ENCODE peak calls at places on chromosome 20, in four cellular contexts. L, K, N and Y are unnamed samples.

GRCh38 chr20:62603021-62603906 is 39.0 kb upstream of the SLCO4A1 start:
- DNase-seq in N (no peak), L (no peak), K (no peak), Y (peak; percentile 96)

GRCh38 chr20:20546402-20546801 is 166.0 kb downstream of the RALGAPA2 start:
- DNase-seq in K (no peak), N (no peak), L (no peak), Y (no peak)

GRCh38 chr20:22890605-22891300 is 144.4 kb upstream of the SSTR4 start:
- DNase-seq in N (no peak), K (no peak), L (no peak), Y (no peak)

GRCh38 chr20:48789781-48790544 is 37.8 kb downstream of the PREX1 start:
- DNase-seq in L (no peak), K (no peak), N (no peak), Y (no peak)

GRCh38 chr20:37414133-37414532 is 68.2 kb downstream of the SRC start:
- DNase-seq in K (no peak), N (no peak), L (no peak), Y (no peak)

GRCh38 chr20:14820771-14821170 is 483.4 kb upstream of the FLRT3 start:
- DNase-seq in N (no peak), K (no peak), L (no peak), Y (no peak)

GRCh38 chr20:47278907-47279348 is 77.6 kb downstream of the ZMYND8 start:
- DNase-seq in K (no peak), N (peak; percentile 68), L (no peak), Y (no peak)

GRCh38 chr20:62159835-62160234 is 16.3 kb downstream of the SS18L1 start:
- DNase-seq in L (no peak), N (peak; percentile 86), K (peak; percentile 50), Y (no peak)

GRCh38 chr20:44788706-44789456 is 21.5 kb downstream of the RIMS4 start:
- DNase-seq in L (no peak), K (no peak), N (no peak), Y (no peak)

GRCh38 chr20:56439784-56440291 is 27.8 kb downstream of the CASS4 start:
- DNase-seq in N (no peak), K (no peak), L (no peak), Y (no peak)

GRCh38 chr20:48204499-48204898 is 419.2 kb upstream of the SULF2 start:
- DNase-seq in N (no peak), L (no peak), K (no peak), Y (no peak)

GRCh38 chr20:9467995-9468394 is 46.4 kb upstream of the LAMP5 start:
- DNase-seq in L (peak; percentile 16), N (no peak), K (no peak), Y (no peak)

GRCh38 chr20:45098096-45098773 is 2.7 kb downstream of the KCNS1 start:
- DNase-seq in N (no peak), L (no peak), K (no peak), Y (no peak)

GRCh38 chr20:1811621-1812498 is 83.3 kb upstream of the SIRPA start:
- DNase-seq in L (no peak), K (no peak), N (no peak), Y (no peak)

GRCh38 chr20:2086177-2086979 is 15.2 kb upstream of the STK35 start:
- DNase-seq in N (no peak), L (no peak), K (no peak), Y (no peak)

GRCh38 chr20:39897058-39897457 is 792.0 kb downstream of the MAFB start:
- DNase-seq in L (no peak), N (no peak), K (no peak), Y (no peak)

GRCh38 chr20:46400253-46400652 is 6.2 kb downstream of the ELMO2 start:
- DNase-seq in K (no peak), N (no peak), L (no peak), Y (peak; percentile 71)

GRCh38 chr20:54694516-54694915 is 219.1 kb downstream of the DOK5 start:
- DNase-seq in N (no peak), K (no peak), L (no peak), Y (no peak)

GRCh38 chr20:15395457-15395856 is 1058.0 kb upstream of the FLRT3 start:
- DNase-seq in L (no peak), N (no peak), K (no peak), Y (no peak)

GRCh38 chr20:19713851-19714716 is 44.0 kb upstream of the RIN2 start:
- DNase-seq in K (no peak), N (no peak), L (no peak), Y (no peak)

GRCh38 chr20:56388882-56389281 is 3.1 kb downstream of the AURKA start:
- DNase-seq in N (no peak), K (no peak), L (no peak), Y (no peak)

GRCh38 chr20:39623584-39624234 is 661.6 kb downstream of the DHX35 start:
- DNase-seq in K (no peak), N (no peak), L (no peak), Y (no peak)

GRCh38 chr20:13271098-13271497 is 50.0 kb downstream of the ISM1 start:
- DNase-seq in K (no peak), L (no peak), N (no peak), Y (no peak)

DNA sequence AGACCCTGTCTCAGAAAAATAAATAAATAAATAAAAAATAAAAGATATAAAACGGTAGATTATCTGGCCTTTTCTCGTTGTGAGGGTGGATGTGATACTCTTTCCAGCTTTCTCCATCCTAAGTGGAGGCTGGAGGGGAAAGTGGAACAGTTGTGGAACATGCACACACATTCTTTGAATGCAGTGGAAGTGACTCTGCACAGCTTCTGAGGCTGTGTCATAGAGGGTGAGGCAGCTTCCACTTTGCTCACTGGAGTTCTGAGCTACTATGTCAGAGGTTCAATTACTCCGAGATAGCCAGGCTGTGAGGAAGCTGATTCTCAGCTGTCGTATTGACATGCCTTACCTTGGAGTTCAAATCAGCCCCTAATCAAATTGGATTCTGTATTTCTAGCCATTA is 82.2 kb downstream of the CHMP4B start:
- DNase-seq in L (no peak), K (no peak), N (no peak), Y (no peak)
- TF ChIP-seq REST in L (no peak), K (no peak), N (no peak), Y (no peak)

GRCh38 chr20:58651823-58652605 is 931 bp downstream of the STX16 start:
- DNase-seq in K (peak; percentile 61), L (peak; percentile 72), N (no peak), Y (peak; percentile 63)

GRCh38 chr20:58652606-58653303 is 1.7 kb downstream of the STX16 start:
- DNase-seq in L (no peak), N (no peak), K (no peak), Y (no peak)

GRCh38 chr20:58650776-58651547 is at the start of gene STX16:
- DNase-seq in L (peak; percentile 99), K (peak; percentile 80), N (peak; percentile 82), Y (peak; percentile 91)

GRCh38 chr20:58650181-58650775 is 805 bp upstream of the STX16 start:
- DNase-seq in L (no peak), N (no peak), K (no peak), Y (no peak)

DNA sequence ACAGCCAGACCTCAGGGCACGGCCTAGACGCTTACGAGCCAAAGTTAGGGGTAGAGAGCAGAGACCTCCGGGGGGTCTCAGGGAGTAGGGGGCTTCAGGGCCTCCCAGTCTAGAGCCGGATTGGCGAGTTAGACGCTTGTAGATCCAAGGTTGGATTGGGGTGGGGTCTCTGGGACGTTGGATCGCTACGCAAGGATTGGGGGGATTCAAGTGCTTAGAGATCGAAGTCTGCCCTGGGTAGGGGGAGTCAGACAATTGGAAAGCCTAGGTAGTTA is 402 bp downstream of the STX16 start:
- DNase-seq in L (no peak), K (no peak), N (no peak), Y (no peak)
- TF ChIP-seq REST in L (no peak), K (no peak), N (no peak), Y (no peak)

GRCh38 chr20:52313335-52313963 is 121.9 kb upstream of the ZFP64 start:
- DNase-seq in L (peak; percentile 23), N (peak; percentile 7), K (no peak), Y (no peak)

GRCh38 chr20:52311209-52311794 is 119.7 kb upstream of the ZFP64 start:
- DNase-seq in N (no peak), K (no peak), L (no peak), Y (no peak)

GRCh38 chr20:52306477-52306876 is 114.9 kb upstream of the ZFP64 start:
- DNase-seq in L (no peak), K (no peak), N (no peak), Y (no peak)

GRCh38 chr20:52312131-52312729 is 120.7 kb upstream of the ZFP64 start:
- DNase-seq in K (peak; percentile 7), N (peak; percentile 54), L (peak; percentile 55), Y (peak; percentile 10)
- TF ChIP-seq REST in K (no peak), N (no peak), L (no peak), Y (no peak)

GRCh38 chr20:57759724-57760123 is 49.9 kb upstream of the PMEPA1 start:
- DNase-seq in K (no peak), N (no peak), L (no peak), Y (no peak)
- TF ChIP-seq REST in K (no peak), N (no peak), L (no peak), Y (no peak)

GRCh38 chr20:63651942-63652191 is 1.4 kb downstream of the STMN3 start:
- DNase-seq in L (no peak), N (no peak), K (no peak), Y (no peak)

GRCh38 chr20:63653041-63653973 is at the start of gene STMN3:
- DNase-seq in K (no peak), L (peak; percentile 76), N (peak; percentile 74), Y (peak; percentile 83)

GRCh38 chr20:63655249-63655648 is 2.0 kb upstream of the STMN3 start:
- DNase-seq in L (no peak), K (no peak), N (no peak), Y (no peak)

GRCh38 chr20:63653974-63654680 is 903 bp upstream of the STMN3 start:
- DNase-seq in N (no peak), K (no peak), L (no peak), Y (no peak)

DNA sequence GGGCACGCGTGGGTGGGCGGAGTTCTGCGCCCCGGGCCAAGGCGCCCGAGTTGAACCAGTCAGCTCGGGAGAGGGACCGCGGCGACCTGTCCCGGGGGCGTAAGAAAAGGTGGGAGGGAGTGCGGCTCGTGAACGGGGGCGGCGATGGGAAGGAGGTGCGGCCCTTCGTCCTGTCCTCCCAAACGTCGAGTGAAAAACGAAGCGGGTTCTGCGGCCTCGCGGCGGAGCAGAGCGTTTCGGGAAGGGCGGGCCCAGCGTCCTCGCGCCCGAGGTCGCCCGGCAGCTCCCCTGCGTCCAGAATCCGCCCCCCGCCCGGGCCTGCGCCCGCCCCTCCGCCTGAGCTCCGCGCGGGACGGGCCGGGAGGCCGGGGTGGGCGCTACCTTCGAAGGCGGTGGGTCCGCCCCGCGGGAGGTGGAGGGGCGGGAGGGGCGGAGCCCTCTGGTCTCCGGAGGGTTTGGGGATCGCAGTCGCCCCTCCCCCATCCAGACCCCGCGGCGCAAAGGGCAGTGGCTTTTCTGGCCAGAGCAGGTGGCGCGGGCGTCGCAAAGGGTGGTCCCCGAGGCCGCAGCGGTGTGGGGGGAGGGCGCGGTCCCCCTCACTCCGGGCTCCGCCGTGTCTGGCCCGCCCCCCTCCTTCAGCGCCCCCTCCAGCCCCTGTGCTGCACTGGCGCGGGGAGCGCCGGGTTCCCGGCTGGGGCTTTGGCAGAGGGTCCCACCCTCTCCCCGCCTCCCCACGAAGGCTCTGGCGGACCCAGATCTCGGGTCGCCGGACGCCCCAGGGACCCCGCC is 838 bp downstream of the STMN3 start:
- DNase-seq in L (no peak), K (no peak), N (no peak), Y (no peak)
- TF ChIP-seq REST in L (no peak), K (no peak), N (no peak), Y (no peak)